ENCODE peak calls at places on chromosomes 1 and 21, in nine cellular contexts. One of them, this sample, is unnamed.

GRCh38 chr1:25255711-25256577 is 8.7 kb upstream of the RSRP1 start:
- DNase-seq in astrocyte of the spinal cord: no peak
- DNase-seq in pancreas: no peak
- DNase-seq in fibroblast of lung: no peak
- DNase-seq in IMR-90: no peak
- DNase-seq in BJ: no peak
- DNase-seq in GM12878: no peak
- DNase-seq in tibial nerve: no peak
- DNase-seq in NB4: peak; percentile 0
- DNase-seq in this sample: no peak

GRCh38 chr1:156948708-156949107 is 28.3 kb downstream of the LRRC71 start:
- DNase-seq in astrocyte of the spinal cord: no peak
- DNase-seq in pancreas: no peak
- DNase-seq in fibroblast of lung: no peak
- DNase-seq in IMR-90: no peak
- DNase-seq in BJ: no peak
- DNase-seq in GM12878: no peak
- DNase-seq in tibial nerve: no peak
- DNase-seq in NB4: no peak
- DNase-seq in this sample: no peak

GRCh38 chr1:234920843-234921140 is 207.8 kb downstream of the TOMM20 start:
- DNase-seq in astrocyte of the spinal cord: no peak
- DNase-seq in pancreas: no peak
- DNase-seq in fibroblast of lung: no peak
- DNase-seq in IMR-90: no peak
- DNase-seq in BJ: no peak
- DNase-seq in GM12878: no peak
- DNase-seq in tibial nerve: no peak
- DNase-seq in NB4: no peak
- DNase-seq in this sample: no peak

GRCh38 chr1:32200226-32201010 is at the start of gene CCDC28B:
- DNase-seq in astrocyte of the spinal cord: peak; percentile 74
- DNase-seq in pancreas: peak; percentile 77
- DNase-seq in fibroblast of lung: peak; percentile 71
- DNase-seq in IMR-90: peak; percentile 81
- DNase-seq in BJ: no peak
- DNase-seq in GM12878: peak; percentile 34
- DNase-seq in tibial nerve: peak; percentile 65
- DNase-seq in NB4: peak; percentile 53
- DNase-seq in this sample: peak; percentile 60

GRCh38 chr1:14733053-14733778 is 134.7 kb downstream of the KAZN start:
- DNase-seq in astrocyte of the spinal cord: no peak
- DNase-seq in pancreas: no peak
- DNase-seq in fibroblast of lung: no peak
- DNase-seq in IMR-90: no peak
- DNase-seq in BJ: no peak
- DNase-seq in GM12878: peak; percentile 65
- DNase-seq in tibial nerve: no peak
- DNase-seq in NB4: no peak
- DNase-seq in this sample: peak; percentile 84

GRCh38 chr1:160672789-160673695 is 26.2 kb upstream of the SLAMF1 start:
- DNase-seq in astrocyte of the spinal cord: no peak
- DNase-seq in pancreas: no peak
- DNase-seq in fibroblast of lung: no peak
- DNase-seq in IMR-90: no peak
- DNase-seq in BJ: no peak
- DNase-seq in GM12878: no peak
- DNase-seq in tibial nerve: no peak
- DNase-seq in NB4: no peak
- DNase-seq in this sample: peak; percentile 53

GRCh38 chr21:25822981-25823380 is 88.2 kb downstream of the GABPA start:
- DNase-seq in astrocyte of the spinal cord: no peak
- DNase-seq in pancreas: no peak
- DNase-seq in fibroblast of lung: no peak
- DNase-seq in IMR-90: no peak
- DNase-seq in BJ: no peak
- DNase-seq in GM12878: no peak
- DNase-seq in tibial nerve: no peak
- DNase-seq in NB4: no peak
- DNase-seq in this sample: no peak

GRCh38 chr1:5734996-5735395 is 257.2 kb downstream of the NPHP4 start:
- DNase-seq in astrocyte of the spinal cord: no peak
- DNase-seq in pancreas: peak; percentile 31
- DNase-seq in fibroblast of lung: no peak
- DNase-seq in IMR-90: no peak
- DNase-seq in BJ: no peak
- DNase-seq in GM12878: no peak
- DNase-seq in tibial nerve: no peak
- DNase-seq in NB4: no peak
- DNase-seq in this sample: no peak

GRCh38 chr1:181910905-181911304 is 150.6 kb downstream of the ZNF648 start:
- DNase-seq in astrocyte of the spinal cord: no peak
- DNase-seq in pancreas: no peak
- DNase-seq in fibroblast of lung: no peak
- DNase-seq in IMR-90: no peak
- DNase-seq in BJ: no peak
- DNase-seq in GM12878: no peak
- DNase-seq in tibial nerve: no peak
- DNase-seq in NB4: peak; percentile 3
- DNase-seq in this sample: no peak

GRCh38 chr1:19341201-19342076 is 29.3 kb downstream of the SLC66A1 start:
- DNase-seq in astrocyte of the spinal cord: peak; percentile 78
- DNase-seq in pancreas: peak; percentile 88
- DNase-seq in fibroblast of lung: peak; percentile 72
- DNase-seq in IMR-90: peak; percentile 65
- DNase-seq in BJ: no peak
- DNase-seq in GM12878: no peak
- DNase-seq in tibial nerve: peak; percentile 64
- DNase-seq in NB4: peak; percentile 69
- DNase-seq in this sample: peak; percentile 79

GRCh38 chr1:13725714-13726175 is 25.8 kb downstream of the PRDM2 start:
- DNase-seq in astrocyte of the spinal cord: peak; percentile 82
- DNase-seq in pancreas: no peak
- DNase-seq in fibroblast of lung: no peak
- DNase-seq in IMR-90: peak; percentile 25
- DNase-seq in BJ: no peak
- DNase-seq in GM12878: no peak
- DNase-seq in tibial nerve: no peak
- DNase-seq in NB4: peak; percentile 69
- DNase-seq in this sample: peak; percentile 76

GRCh38 chr1:158180741-158181576 is at the start of gene CD1D:
- DNase-seq in astrocyte of the spinal cord: peak; percentile 7
- DNase-seq in pancreas: peak; percentile 66
- DNase-seq in fibroblast of lung: peak; percentile 25
- DNase-seq in IMR-90: no peak
- DNase-seq in BJ: no peak
- DNase-seq in GM12878: no peak
- DNase-seq in tibial nerve: no peak
- DNase-seq in NB4: peak; percentile 88
- DNase-seq in this sample: peak; percentile 20

GRCh38 chr1:26090893-26091292 is 20.7 kb upstream of the PDIK1L start:
- DNase-seq in astrocyte of the spinal cord: no peak
- DNase-seq in pancreas: no peak
- DNase-seq in fibroblast of lung: no peak
- DNase-seq in IMR-90: no peak
- DNase-seq in BJ: no peak
- DNase-seq in GM12878: no peak
- DNase-seq in tibial nerve: no peak
- DNase-seq in NB4: no peak
- DNase-seq in this sample: no peak

GRCh38 chr1:233193741-233194140 is 101.8 kb downstream of the PCNX2 start:
- DNase-seq in astrocyte of the spinal cord: no peak
- DNase-seq in pancreas: no peak
- DNase-seq in fibroblast of lung: no peak
- DNase-seq in IMR-90: no peak
- DNase-seq in BJ: no peak
- DNase-seq in GM12878: no peak
- DNase-seq in tibial nerve: no peak
- DNase-seq in NB4: no peak
- DNase-seq in this sample: no peak

GRCh38 chr1:154992721-154993571 is 440 bp upstream of the LENEP start:
- DNase-seq in astrocyte of the spinal cord: peak; percentile 51
- DNase-seq in pancreas: peak; percentile 37
- DNase-seq in fibroblast of lung: peak; percentile 59
- DNase-seq in IMR-90: peak; percentile 58
- DNase-seq in BJ: no peak
- DNase-seq in GM12878: no peak
- DNase-seq in tibial nerve: no peak
- DNase-seq in NB4: no peak
- DNase-seq in this sample: no peak

GRCh38 chr1:111656093-111657017 is 36.8 kb downstream of the RAP1A start:
- DNase-seq in astrocyte of the spinal cord: peak; percentile 59
- DNase-seq in pancreas: no peak
- DNase-seq in fibroblast of lung: peak; percentile 80
- DNase-seq in IMR-90: peak; percentile 66
- DNase-seq in BJ: peak; percentile 4
- DNase-seq in GM12878: no peak
- DNase-seq in tibial nerve: peak; percentile 63
- DNase-seq in NB4: peak; percentile 81
- DNase-seq in this sample: peak; percentile 57

GRCh38 chr1:92065042-92065441 is 10.2 kb downstream of the SETSIP start:
- DNase-seq in astrocyte of the spinal cord: no peak
- DNase-seq in pancreas: no peak
- DNase-seq in fibroblast of lung: no peak
- DNase-seq in IMR-90: no peak
- DNase-seq in BJ: no peak
- DNase-seq in GM12878: no peak
- DNase-seq in tibial nerve: no peak
- DNase-seq in NB4: peak; percentile 31
- DNase-seq in this sample: no peak

GRCh38 chr1:204818998-204819397 is 51.7 kb upstream of the NFASC start:
- DNase-seq in astrocyte of the spinal cord: no peak
- DNase-seq in pancreas: no peak
- DNase-seq in fibroblast of lung: no peak
- DNase-seq in IMR-90: no peak
- DNase-seq in BJ: no peak
- DNase-seq in GM12878: no peak
- DNase-seq in tibial nerve: no peak
- DNase-seq in NB4: no peak
- DNase-seq in this sample: no peak

GRCh38 chr1:62494137-62494536 is 57.3 kb downstream of the USP1 start:
- DNase-seq in astrocyte of the spinal cord: no peak
- DNase-seq in pancreas: no peak
- DNase-seq in fibroblast of lung: no peak
- DNase-seq in IMR-90: no peak
- DNase-seq in BJ: no peak
- DNase-seq in GM12878: no peak
- DNase-seq in tibial nerve: no peak
- DNase-seq in NB4: no peak
- DNase-seq in this sample: no peak

GRCh38 chr1:8416857-8417256 is 98.9 kb downstream of the SLC45A1 start:
- DNase-seq in astrocyte of the spinal cord: no peak
- DNase-seq in pancreas: no peak
- DNase-seq in fibroblast of lung: no peak
- DNase-seq in IMR-90: no peak
- DNase-seq in BJ: no peak
- DNase-seq in GM12878: no peak
- DNase-seq in tibial nerve: no peak
- DNase-seq in NB4: no peak
- DNase-seq in this sample: no peak
- H3K4me3 ChIP-seq in astrocyte of the spinal cord: no peak overlapping the region
- H3K4me3 ChIP-seq in pancreas: no peak overlapping the region
- H3K4me3 ChIP-seq in fibroblast of lung: no peak overlapping the region
- H3K4me3 ChIP-seq in IMR-90: no peak overlapping the region
- H3K4me3 ChIP-seq in BJ: no peak overlapping the region
- H3K4me3 ChIP-seq in GM12878: no peak overlapping the region
- H3K4me3 ChIP-seq in tibial nerve: no peak overlapping the region
- H3K4me3 ChIP-seq in NB4: no peak overlapping the region
- H3K4me3 ChIP-seq in this sample: no peak overlapping the region

DNA sequence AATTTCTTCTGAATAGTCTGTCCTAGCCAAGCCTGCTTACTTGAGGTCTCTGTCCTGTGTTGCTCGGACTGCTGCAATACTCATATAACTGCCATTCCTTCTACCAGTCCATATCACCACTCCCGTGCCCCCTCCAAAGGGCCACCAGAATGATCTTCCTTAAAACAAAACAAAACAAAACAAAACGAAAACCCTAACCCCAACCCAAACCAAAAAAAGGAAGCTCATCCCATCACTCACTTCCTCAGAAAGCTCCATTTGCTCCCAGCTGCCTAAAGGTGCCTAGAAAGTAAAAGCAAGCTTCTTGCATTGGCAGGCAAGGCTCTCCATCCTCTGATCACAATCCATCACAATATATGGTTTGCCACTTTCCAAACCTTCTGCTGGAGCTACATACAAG is 20.3 kb downstream of the USP24 start:
- DNase-seq in astrocyte of the spinal cord: no peak
- DNase-seq in pancreas: no peak
- DNase-seq in fibroblast of lung: no peak
- DNase-seq in IMR-90: no peak
- DNase-seq in BJ: no peak
- DNase-seq in GM12878: no peak
- DNase-seq in tibial nerve: no peak
- DNase-seq in NB4: peak; percentile 66
- DNase-seq in this sample: no peak
- TF ChIP-seq CTCF in astrocyte of the spinal cord: no peak
- TF ChIP-seq CTCF in pancreas: no peak
- TF ChIP-seq CTCF in fibroblast of lung: no peak
- TF ChIP-seq CTCF in IMR-90: no peak
- TF ChIP-seq CTCF in BJ: no peak
- TF ChIP-seq CTCF in GM12878: no peak
- TF ChIP-seq CTCF in tibial nerve: no peak
- TF ChIP-seq CTCF in NB4: no peak
- TF ChIP-seq CTCF in this sample: no peak

GRCh38 chr1:68401506-68401905 is 48.2 kb downstream of the RPE65 start:
- DNase-seq in astrocyte of the spinal cord: no peak
- DNase-seq in pancreas: no peak
- DNase-seq in fibroblast of lung: no peak
- DNase-seq in IMR-90: no peak
- DNase-seq in BJ: no peak
- DNase-seq in GM12878: no peak
- DNase-seq in tibial nerve: no peak
- DNase-seq in NB4: no peak
- DNase-seq in this sample: no peak
- H3K4me3 ChIP-seq in astrocyte of the spinal cord: no peak overlapping the region
- H3K4me3 ChIP-seq in pancreas: no peak overlapping the region
- H3K4me3 ChIP-seq in fibroblast of lung: no peak overlapping the region
- H3K4me3 ChIP-seq in IMR-90: no peak overlapping the region
- H3K4me3 ChIP-seq in BJ: no peak overlapping the region
- H3K4me3 ChIP-seq in GM12878: no peak overlapping the region
- H3K4me3 ChIP-seq in tibial nerve: no peak overlapping the region
- H3K4me3 ChIP-seq in NB4: no peak overlapping the region
- H3K4me3 ChIP-seq in this sample: no peak overlapping the region

GRCh38 chr1:108767708-108768107 is 21.2 kb downstream of the STXBP3 start:
- DNase-seq in astrocyte of the spinal cord: no peak
- DNase-seq in pancreas: no peak
- DNase-seq in fibroblast of lung: no peak
- DNase-seq in IMR-90: no peak
- DNase-seq in BJ: no peak
- DNase-seq in GM12878: no peak
- DNase-seq in tibial nerve: no peak
- DNase-seq in NB4: no peak
- DNase-seq in this sample: no peak

DNA sequence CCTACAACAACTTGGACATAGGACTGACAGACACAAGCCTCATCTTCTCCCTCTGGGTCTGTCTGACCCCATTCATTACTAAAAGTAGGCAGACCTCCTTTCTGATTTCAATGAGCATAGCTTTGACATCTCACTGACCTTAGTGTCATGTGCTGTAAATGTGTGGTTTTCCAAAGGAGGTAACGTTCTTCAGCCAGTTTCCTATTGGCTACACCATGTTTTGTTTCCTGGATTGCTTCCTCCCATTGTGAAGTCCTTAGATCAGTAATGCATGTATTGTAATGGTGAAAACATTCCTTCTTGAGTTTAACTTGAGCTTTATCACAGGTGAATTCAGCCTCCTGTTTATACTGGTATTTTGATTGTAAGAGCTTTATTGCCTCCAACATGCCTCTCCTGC is 20.6 kb downstream of the STXBP3 start:
- DNase-seq in astrocyte of the spinal cord: no peak
- DNase-seq in pancreas: no peak
- DNase-seq in fibroblast of lung: no peak
- DNase-seq in IMR-90: no peak
- DNase-seq in BJ: no peak
- DNase-seq in GM12878: no peak
- DNase-seq in tibial nerve: no peak
- DNase-seq in NB4: no peak
- DNase-seq in this sample: no peak
- TF ChIP-seq CTCF in astrocyte of the spinal cord: no peak
- TF ChIP-seq CTCF in pancreas: no peak
- TF ChIP-seq CTCF in fibroblast of lung: no peak
- TF ChIP-seq CTCF in IMR-90: no peak
- TF ChIP-seq CTCF in BJ: no peak
- TF ChIP-seq CTCF in GM12878: no peak
- TF ChIP-seq CTCF in tibial nerve: no peak
- TF ChIP-seq CTCF in NB4: no peak
- TF ChIP-seq CTCF in this sample: no peak